ENCODE peak calls at places on chromosomes 5 and 9, in five cellular contexts. One of them, this sample, is unnamed.

GRCh38 chr9:116297346-116297745 is 143.8 kb downstream of the PAPPA start:
- DNase-seq in prostate gland: no peak
- DNase-seq in stomach: no peak
- DNase-seq in K562: no peak
- DNase-seq in transverse colon: no peak
- DNase-seq in this sample: no peak

GRCh38 chr5:176388003-176388340 is 426 bp downstream of the NOP16 start:
- DNase-seq in K562: peak; percentile 72
- DNase-seq in stomach: no peak
- DNase-seq in prostate gland: no peak
- DNase-seq in transverse colon: no peak
- DNase-seq in this sample: peak; percentile 51

GRCh38 chr9:70811638-70812037 is 309.8 kb downstream of the TRPM3 start:
- DNase-seq in K562: no peak
- DNase-seq in stomach: no peak
- DNase-seq in prostate gland: no peak
- DNase-seq in transverse colon: no peak
- DNase-seq in this sample: no peak

GRCh38 chr5:92562065-92562464 is 1019.0 kb downstream of the NR2F1-AS1 start:
- DNase-seq in transverse colon: no peak
- DNase-seq in K562: no peak
- DNase-seq in prostate gland: no peak
- DNase-seq in stomach: no peak
- DNase-seq in this sample: no peak

GRCh38 chr5:82307431-82307830 is 29.3 kb upstream of the RPS23 start:
- DNase-seq in prostate gland: no peak
- DNase-seq in K562: no peak
- DNase-seq in transverse colon: no peak
- DNase-seq in stomach: no peak
- DNase-seq in this sample: no peak

GRCh38 chr5:11595045-11595444 is 309.2 kb downstream of the CTNND2 start:
- DNase-seq in K562: no peak
- DNase-seq in transverse colon: no peak
- DNase-seq in prostate gland: no peak
- DNase-seq in stomach: no peak
- DNase-seq in this sample: no peak

GRCh38 chr5:107635276-107635675 is 35.5 kb downstream of the EFNA5 start:
- DNase-seq in prostate gland: no peak
- DNase-seq in stomach: no peak
- DNase-seq in transverse colon: no peak
- DNase-seq in K562: no peak
- DNase-seq in this sample: no peak

GRCh38 chr5:59893436-59894227 is at the start of gene PDE4D:
- DNase-seq in stomach: peak; percentile 63
- DNase-seq in transverse colon: peak; percentile 19
- DNase-seq in prostate gland: peak; percentile 54
- DNase-seq in K562: no peak
- DNase-seq in this sample: peak; percentile 52

GRCh38 chr9:111622626-111623025 is 8.5 kb upstream of the DNAJC25 start:
- DNase-seq in transverse colon: no peak
- DNase-seq in stomach: peak; percentile 54
- DNase-seq in prostate gland: no peak
- DNase-seq in K562: no peak
- DNase-seq in this sample: no peak

GRCh38 chr5:134406390-134406789 is 5.3 kb downstream of the CDKN2AIPNL start:
- DNase-seq in K562: no peak
- DNase-seq in transverse colon: no peak
- DNase-seq in prostate gland: no peak
- DNase-seq in stomach: no peak
- DNase-seq in this sample: no peak

GRCh38 chr9:74277532-74277931 is 219.6 kb upstream of the RORB start:
- DNase-seq in prostate gland: no peak
- DNase-seq in stomach: no peak
- DNase-seq in K562: no peak
- DNase-seq in transverse colon: no peak
- DNase-seq in this sample: no peak

GRCh38 chr5:85334-85995 is 6.5 kb upstream of the PLEKHG4B start:
- DNase-seq in stomach: no peak
- DNase-seq in transverse colon: no peak
- DNase-seq in K562: no peak
- DNase-seq in prostate gland: no peak
- DNase-seq in this sample: no peak

GRCh38 chr5:2005101-2006041 is 122.6 kb upstream of the IRX4 start:
- DNase-seq in prostate gland: peak; percentile 3
- DNase-seq in transverse colon: no peak
- DNase-seq in stomach: no peak
- DNase-seq in K562: no peak
- DNase-seq in this sample: no peak

GRCh38 chr9:99859395-99859980 is 37.8 kb downstream of the NR4A3 start:
- DNase-seq in K562: no peak
- DNase-seq in stomach: no peak
- DNase-seq in prostate gland: no peak
- DNase-seq in transverse colon: no peak
- DNase-seq in this sample: no peak

GRCh38 chr9:106322741-106323140 is 540.2 kb upstream of the ZNF462 start:
- DNase-seq in stomach: no peak
- DNase-seq in prostate gland: no peak
- DNase-seq in transverse colon: no peak
- DNase-seq in K562: no peak
- DNase-seq in this sample: no peak

GRCh38 chr5:19270153-19270552 is 717.8 kb downstream of the CDH18 start:
- DNase-seq in transverse colon: peak; percentile 14
- DNase-seq in stomach: no peak
- DNase-seq in K562: no peak
- DNase-seq in prostate gland: no peak
- DNase-seq in this sample: no peak

GRCh38 chr5:115869256-115869655 is 27.5 kb downstream of the AP3S1 start:
- DNase-seq in stomach: no peak
- DNase-seq in transverse colon: no peak
- DNase-seq in K562: no peak
- DNase-seq in prostate gland: no peak
- DNase-seq in this sample: no peak

GRCh38 chr5:45038366-45038987 is 229.7 kb downstream of the MRPS30 start:
- DNase-seq in transverse colon: no peak
- DNase-seq in stomach: no peak
- DNase-seq in K562: peak; percentile 17
- DNase-seq in prostate gland: no peak
- DNase-seq in this sample: peak; percentile 1

GRCh38 chr9:129714393-129715051 is 38.3 kb downstream of the PTGES start:
- DNase-seq in prostate gland: no peak
- DNase-seq in stomach: no peak
- DNase-seq in K562: no peak
- DNase-seq in transverse colon: no peak
- DNase-seq in this sample: peak; percentile 5

GRCh38 chr9:85319946-85320345 is 421.8 kb downstream of the AGTPBP1 start:
- DNase-seq in stomach: no peak
- DNase-seq in transverse colon: no peak
- DNase-seq in prostate gland: no peak
- DNase-seq in K562: no peak
- DNase-seq in this sample: no peak

GRCh38 chr5:93611900-93612898 is 29.2 kb downstream of the NR2F1 start:
- DNase-seq in stomach: no peak
- DNase-seq in K562: peak; percentile 36
- DNase-seq in transverse colon: no peak
- DNase-seq in prostate gland: no peak
- DNase-seq in this sample: no peak

DNA sequence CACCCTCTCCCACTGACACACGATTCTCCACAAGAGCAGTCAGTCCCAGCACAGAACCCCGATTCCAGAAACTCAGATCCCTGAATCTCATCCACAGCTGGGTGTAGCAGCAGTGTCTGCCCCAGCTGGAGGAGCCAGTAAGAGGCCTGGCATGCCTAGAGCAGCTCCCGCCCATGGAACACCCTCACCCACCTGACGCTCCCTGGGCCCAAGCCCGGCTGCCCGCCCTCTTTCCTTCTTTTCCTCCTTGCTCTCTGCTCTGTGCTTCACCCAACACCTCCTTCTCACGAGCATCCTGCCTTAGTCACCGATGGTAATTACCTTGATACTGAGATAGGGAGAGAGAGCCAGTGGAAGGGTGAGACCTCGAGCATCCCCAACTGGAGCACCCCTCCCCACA is 8.7 kb downstream of the PCDH1 start:
- DNase-seq in stomach: peak; percentile 73
- DNase-seq in K562: no peak
- DNase-seq in prostate gland: peak; percentile 59
- DNase-seq in transverse colon: peak; percentile 86
- DNase-seq in this sample: no peak
- H3K27ac ChIP-seq in stomach: peak overlapping the region; percentile 56
- H3K27ac ChIP-seq in K562: no peak overlapping the region
- H3K27ac ChIP-seq in prostate gland: peak overlapping the region; percentile 45
- H3K27ac ChIP-seq in transverse colon: peak overlapping the region; percentile 88
- H3K27ac ChIP-seq in this sample: no peak overlapping the region

DNA sequence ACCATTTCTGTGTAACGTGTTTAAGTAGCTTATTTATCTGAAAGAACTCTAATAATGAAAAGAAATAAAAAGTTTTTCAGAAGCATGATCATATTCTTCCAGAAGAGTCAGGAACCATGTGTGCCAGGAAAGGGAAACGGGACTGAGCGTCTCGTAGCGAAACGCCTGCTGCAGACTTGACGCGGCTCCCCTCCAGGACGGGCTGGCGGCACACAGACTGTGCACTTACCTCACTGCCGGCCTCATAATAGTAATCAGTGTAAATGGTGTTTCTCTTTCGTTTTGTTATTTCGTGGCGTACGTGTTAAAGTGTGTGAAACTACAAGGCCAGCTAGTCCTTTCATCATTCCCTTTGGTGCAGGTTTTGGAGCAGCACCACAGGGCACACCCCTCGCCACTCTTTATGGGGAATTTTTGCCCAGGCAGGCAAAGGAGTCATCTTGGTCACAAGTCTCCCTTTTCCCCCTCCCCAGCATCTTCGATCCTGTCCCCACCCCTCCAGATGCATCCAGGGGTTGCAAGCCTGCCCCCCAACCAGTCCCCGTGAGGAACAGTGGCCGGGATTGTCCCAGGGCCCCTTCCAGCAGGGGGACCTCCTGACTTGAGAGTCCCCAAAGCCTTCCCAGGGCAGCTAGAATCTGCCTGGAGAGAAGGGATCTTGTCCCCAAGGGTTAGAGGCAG is 233.1 kb downstream of the FANCC start:
- DNase-seq in transverse colon: no peak
- DNase-seq in prostate gland: no peak
- DNase-seq in K562: no peak
- DNase-seq in stomach: no peak
- DNase-seq in this sample: no peak
- TF ChIP-seq POLR2AphosphoS5 in transverse colon: no peak
- TF ChIP-seq POLR2AphosphoS5 in prostate gland: peak; percentile 43
- TF ChIP-seq POLR2AphosphoS5 in K562: no peak
- TF ChIP-seq POLR2AphosphoS5 in stomach: peak; percentile 39
- TF ChIP-seq POLR2AphosphoS5 in this sample: no peak

GRCh38 chr5:158388018-158388417 is 529.1 kb upstream of the CLINT1 start:
- DNase-seq in stomach: no peak
- DNase-seq in transverse colon: peak; percentile 11
- DNase-seq in K562: no peak
- DNase-seq in prostate gland: no peak
- DNase-seq in this sample: no peak

GRCh38 chr5:158389786-158390185 is 530.8 kb upstream of the CLINT1 start:
- DNase-seq in transverse colon: no peak
- DNase-seq in K562: no peak
- DNase-seq in prostate gland: no peak
- DNase-seq in stomach: no peak
- DNase-seq in this sample: no peak

GRCh38 chr5:158392753-158393152 is 533.8 kb upstream of the CLINT1 start:
- DNase-seq in prostate gland: no peak
- DNase-seq in K562: no peak
- DNase-seq in stomach: no peak
- DNase-seq in transverse colon: no peak
- DNase-seq in this sample: no peak

GRCh38 chr5:158393457-158393856 is 534.5 kb upstream of the CLINT1 start:
- DNase-seq in transverse colon: no peak
- DNase-seq in K562: no peak
- DNase-seq in stomach: no peak
- DNase-seq in prostate gland: no peak
- DNase-seq in this sample: no peak

GRCh38 chr5:158390556-158390955 is 531.6 kb upstream of the CLINT1 start:
- DNase-seq in prostate gland: no peak
- DNase-seq in stomach: no peak
- DNase-seq in transverse colon: no peak
- DNase-seq in K562: no peak
- DNase-seq in this sample: no peak
- H3K27ac ChIP-seq in prostate gland: no peak overlapping the region
- H3K27ac ChIP-seq in stomach: no peak overlapping the region
- H3K27ac ChIP-seq in transverse colon: no peak overlapping the region
- H3K27ac ChIP-seq in K562: no peak overlapping the region
- H3K27ac ChIP-seq in this sample: no peak overlapping the region

GRCh38 chr9:135887585-135888050 is 19.7 kb downstream of the CAMSAP1 start:
- DNase-seq in stomach: peak; percentile 26
- DNase-seq in transverse colon: no peak
- DNase-seq in prostate gland: no peak
- DNase-seq in K562: no peak
- DNase-seq in this sample: peak; percentile 82
- TF ChIP-seq POLR2AphosphoS5 in stomach: no peak
- TF ChIP-seq POLR2AphosphoS5 in transverse colon: no peak
- TF ChIP-seq POLR2AphosphoS5 in prostate gland: no peak
- TF ChIP-seq POLR2AphosphoS5 in K562: no peak
- TF ChIP-seq POLR2AphosphoS5 in this sample: no peak

GRCh38 chr9:19138084-19138483 is 10.8 kb upstream of the PLIN2 start:
- DNase-seq in K562: no peak
- DNase-seq in prostate gland: no peak
- DNase-seq in stomach: no peak
- DNase-seq in transverse colon: no peak
- DNase-seq in this sample: no peak

GRCh38 chr9:19133549-19134345 is 6.5 kb upstream of the PLIN2 start:
- DNase-seq in K562: no peak
- DNase-seq in stomach: no peak
- DNase-seq in prostate gland: no peak
- DNase-seq in transverse colon: no peak
- DNase-seq in this sample: no peak

GRCh38 chr9:19130436-19130835 is 3.1 kb upstream of the PLIN2 start:
- DNase-seq in transverse colon: no peak
- DNase-seq in stomach: no peak
- DNase-seq in K562: no peak
- DNase-seq in prostate gland: no peak
- DNase-seq in this sample: no peak

GRCh38 chr9:19137282-19137681 is 10.0 kb upstream of the PLIN2 start:
- DNase-seq in transverse colon: no peak
- DNase-seq in K562: no peak
- DNase-seq in prostate gland: no peak
- DNase-seq in stomach: no peak
- DNase-seq in this sample: no peak

DNA sequence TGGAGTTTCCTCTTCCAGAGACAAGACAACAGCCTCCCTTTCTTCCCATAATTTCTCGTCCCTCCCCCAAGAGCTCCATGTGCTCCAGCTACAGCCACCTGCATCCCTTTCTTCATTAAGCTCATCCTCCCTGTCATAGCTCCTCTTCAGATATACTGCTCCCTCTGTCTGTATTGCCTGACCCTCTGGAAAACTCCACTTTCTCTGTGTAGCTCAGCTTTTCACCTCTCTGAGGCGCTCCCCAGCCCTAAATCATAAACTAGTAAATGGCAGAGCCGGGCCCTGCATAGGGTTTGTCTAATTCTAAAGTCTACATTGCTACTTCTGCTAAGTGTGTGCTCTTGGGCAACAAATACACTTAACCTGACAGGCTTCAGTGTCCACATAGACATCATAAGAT is 8.8 kb upstream of the PLIN2 start:
- DNase-seq in stomach: no peak
- DNase-seq in prostate gland: no peak
- DNase-seq in transverse colon: no peak
- DNase-seq in K562: no peak
- DNase-seq in this sample: no peak
- H3K27ac ChIP-seq in stomach: no peak overlapping the region
- H3K27ac ChIP-seq in prostate gland: no peak overlapping the region
- H3K27ac ChIP-seq in transverse colon: no peak overlapping the region
- H3K27ac ChIP-seq in K562: no peak overlapping the region
- H3K27ac ChIP-seq in this sample: no peak overlapping the region

This sample was measured in HL-60.